ENCODE peak calls at places on chromosomes 2 and 18, in nine cellular contexts. Z, S, I, U, T, R, G, B and D are unnamed samples.

GRCh38 chr18:22987547-22988182 is 54.5 kb downstream of the RBBP8 start:
- DNase-seq in Z (peak; percentile 12), S (no peak), I (no peak), U (no peak), T (no peak), R (no peak), G (no peak), B (no peak), D (no peak)

GRCh38 chr2:105875241-105875640 is 130.5 kb downstream of the NCK2 start:
- DNase-seq in Z (no peak), S (no peak), I (no peak), U (no peak), T (no peak), R (no peak), G (no peak), B (no peak), D (no peak)

GRCh38 chr18:58345064-58345463 is 283.8 kb downstream of the ALPK2 start:
- DNase-seq in Z (no peak), S (no peak), I (no peak), U (no peak), T (no peak), R (no peak), G (no peak), B (no peak), D (peak; percentile 36)

GRCh38 chr2:45027051-45027450 is 17.8 kb upstream of the SIX2 start:
- DNase-seq in Z (no peak), S (no peak), I (no peak), U (peak; percentile 58), T (no peak), R (no peak), G (no peak), B (no peak), D (no peak)

GRCh38 chr18:70069381-70069780 is 121.7 kb upstream of the CD226 start:
- DNase-seq in Z (no peak), S (no peak), I (no peak), U (no peak), T (no peak), R (no peak), G (no peak), B (no peak), D (no peak)

GRCh38 chr2:70534183-70534836 is 19.3 kb downstream of the TGFA start:
- DNase-seq in Z (no peak), S (no peak), I (no peak), U (no peak), T (no peak), R (no peak), G (no peak), B (no peak), D (no peak)

GRCh38 chr2:86584164-86584913 is 21.1 kb upstream of the CHMP3 start:
- DNase-seq in Z (no peak), S (no peak), I (no peak), U (peak; percentile 28), T (no peak), R (peak; percentile 34), G (no peak), B (no peak), D (no peak)

GRCh38 chr2:35408320-35408719 is 947.3 kb upstream of the CRIM1 start:
- DNase-seq in Z (no peak), S (no peak), I (no peak), U (no peak), T (no peak), R (no peak), G (no peak), B (no peak), D (no peak)

GRCh38 chr18:26621161-26622026 is 73.0 kb upstream of the KCTD1 start:
- DNase-seq in Z (peak; percentile 45), S (no peak), I (peak; percentile 34), U (peak; percentile 54), T (no peak), R (peak; percentile 33), G (no peak), B (peak; percentile 21), D (peak; percentile 84)